ENCODE peak calls at places on chromosomes 5 and 9, in seven cellular contexts. Y is SK-N-MC, B is spleen, M is SK-MEL-5, E is K562, L is ACHN, X is T follicular helper cell. I is an unnamed sample.

GRCh38 chr5:122849746-122850145 is 4.3 kb downstream of the SNX24 start:
- DNase-seq in Y (no peak), B (no peak), M (no peak), E (no peak), L (peak), X (no peak), I (peak)

GRCh38 chr9:127417130-127418036 is 6.8 kb upstream of the ZNF79 start:
- DNase-seq in Y (peak), B (no peak), M (peak), E (no peak), L (no peak), X (no peak), I (no peak)

GRCh38 chr5:5751987-5752386 is 329.5 kb downstream of the ICE1 start:
- DNase-seq in Y (no peak), B (no peak), M (no peak), E (no peak), L (no peak), X (no peak), I (no peak)

GRCh38 chr9:136283291-136284235 is 20.3 kb downstream of the CCDC187 start:
- DNase-seq in Y (no peak), B (peak), M (peak), E (peak), L (peak), X (peak), I (peak)

GRCh38 chr9:22098636-22099332 is 89.7 kb upstream of the CDKN2B start:
- DNase-seq in Y (no peak), B (no peak), M (no peak), E (no peak), L (no peak), X (no peak), I (peak)

GRCh38 chr9:92647671-92648446 is 22.1 kb downstream of the IPPK start:
- DNase-seq in Y (no peak), B (peak), M (no peak), E (no peak), L (no peak), X (no peak), I (no peak)

GRCh38 chr5:52995095-52995494 is 5.9 kb downstream of the ITGA2 start:
- DNase-seq in Y (no peak), B (no peak), M (no peak), E (no peak), L (no peak), X (no peak), I (no peak)

GRCh38 chr9:114719290-114719689 is 37.3 kb upstream of the TEX48 start:
- DNase-seq in Y (no peak), B (no peak), M (no peak), E (no peak), L (peak), X (no peak), I (no peak)

GRCh38 chr9:130137081-130137869 is 34.9 kb upstream of the NCS1 start:
- DNase-seq in Y (no peak), B (peak), M (no peak), E (peak), L (peak), X (no peak), I (no peak)

GRCh38 chr5:1367149-1367548 is 22.2 kb upstream of the CLPTM1L start:
- DNase-seq in Y (no peak), B (peak), M (peak), E (peak), L (no peak), X (no peak), I (no peak)

GRCh38 chr9:130480673-130481072 is 35.9 kb downstream of the ASS1 start:
- DNase-seq in Y (no peak), B (no peak), M (peak), E (peak), L (no peak), X (no peak), I (peak)

GRCh38 chr5:143314123-143314522 is 89.4 kb downstream of the NR3C1 start:
- DNase-seq in Y (no peak), B (no peak), M (no peak), E (no peak), L (no peak), X (no peak), I (no peak)

GRCh38 chr5:125703616-125704015 is 719.6 kb upstream of the GRAMD2B start:
- DNase-seq in Y (no peak), B (no peak), M (no peak), E (no peak), L (no peak), X (no peak), I (no peak)

GRCh38 chr9:97803167-97804058 is 49.6 kb upstream of the FOXE1 start:
- DNase-seq in Y (no peak), B (peak), M (peak), E (peak), L (peak), X (peak), I (peak)

GRCh38 chr9:135989722-135990467 is 28.7 kb upstream of the UBAC1 start:
- DNase-seq in Y (no peak), B (peak), M (no peak), E (no peak), L (no peak), X (no peak), I (no peak)

GRCh38 chr5:19891658-19892057 is 96.3 kb downstream of the CDH18 start:
- DNase-seq in Y (no peak), B (no peak), M (no peak), E (no peak), L (no peak), X (no peak), I (no peak)

I was measured in HT-29.